ENCODE peak calls at places on chromosomes 6 and 20, in five cellular contexts. T, O, M, J and W are unnamed samples.

GRCh38 chr6:33165581-33166258 is 26.5 kb downstream of the COL11A2 start:
- DNase-seq in M (no peak), T (no peak), J (no peak), O (no peak), W (no peak)

GRCh38 chr20:63058696-63059335 is 52.1 kb upstream of the BHLHE23 start:
- DNase-seq in J (no peak), O (no peak), T (no peak), M (no peak), W (no peak)

GRCh38 chr6:20605061-20605460 is 70.8 kb downstream of the CDKAL1 start:
- DNase-seq in M (no peak), J (no peak), T (no peak), O (peak), W (no peak)

GRCh38 chr20:44203161-44203560 is 7.4 kb downstream of the OSER1 start:
- DNase-seq in O (no peak), J (peak), M (no peak), T (no peak), W (no peak)

GRCh38 chr20:36465109-36466080 is 75.9 kb upstream of the MYL9 start:
- DNase-seq in J (no peak), O (peak), T (peak), M (no peak), W (no peak)

GRCh38 chr6:158475344-158476302 is 84.3 kb upstream of the TMEM181 start:
- DNase-seq in O (peak), M (no peak), J (no peak), T (peak), W (no peak)

GRCh38 chr6:125884656-125885055 is 71.9 kb upstream of the HINT3 start:
- DNase-seq in O (no peak), J (no peak), M (no peak), T (no peak), W (no peak)

GRCh38 chr6:69880570-69880969 is 14.2 kb downstream of the COL19A1 start:
- DNase-seq in M (no peak), T (no peak), O (no peak), J (no peak), W (no peak)

GRCh38 chr6:18495236-18495635 is 108.1 kb downstream of the RNF144B start:
- DNase-seq in M (no peak), T (no peak), J (no peak), O (no peak), W (no peak)

GRCh38 chr6:87745966-87746721 is 44.1 kb upstream of the AKIRIN2 start:
- DNase-seq in J (no peak), M (no peak), O (no peak), T (no peak), W (no peak)

GRCh38 chr6:113908801-113909200 is 51.7 kb downstream of the MARCKS start:
- DNase-seq in M (no peak), J (no peak), O (no peak), T (no peak), W (no peak)

DNA sequence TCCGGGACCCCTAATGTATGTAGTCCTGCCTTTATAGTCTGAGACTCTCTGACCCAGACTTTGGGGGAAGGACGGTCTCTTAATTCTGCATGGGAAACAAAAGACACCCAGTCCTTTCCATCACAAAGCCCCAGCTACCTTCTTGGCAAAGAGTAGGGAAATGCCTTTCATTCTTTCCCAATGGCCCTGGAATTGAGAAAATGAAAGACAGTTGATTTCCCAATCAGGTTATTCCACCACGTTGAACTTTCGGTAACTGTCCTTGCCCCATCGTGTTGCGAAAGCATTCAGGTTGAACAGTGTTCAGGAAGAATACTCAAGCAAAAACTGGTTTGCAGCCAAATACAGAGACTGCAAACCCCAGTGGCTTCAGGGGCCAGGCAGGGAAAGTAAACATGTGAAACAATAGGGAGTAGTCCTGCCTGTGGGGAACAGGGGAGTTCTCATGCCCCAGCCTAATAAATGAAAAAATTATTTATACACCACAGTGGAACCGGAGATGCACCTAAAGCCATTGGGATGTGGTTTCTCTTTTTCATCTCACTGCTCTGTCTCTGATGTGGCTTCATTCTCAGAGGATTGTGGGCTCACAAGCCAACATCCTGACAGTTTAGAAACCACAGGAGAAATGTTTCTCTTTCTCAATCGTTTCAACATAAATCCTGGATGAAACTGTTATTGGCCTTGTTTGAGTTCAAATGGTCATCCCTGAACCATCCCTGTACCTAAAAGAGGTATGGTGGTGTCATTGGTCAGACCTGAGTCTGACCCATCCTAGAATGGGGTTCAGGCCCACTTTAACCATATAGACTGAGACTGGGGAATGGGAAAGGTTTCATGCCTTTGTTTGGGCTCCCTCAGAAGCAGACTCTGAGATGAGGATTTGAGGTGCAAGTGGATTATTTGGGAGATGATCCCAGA is 44.2 kb upstream of the SLC9A8 start:
- DNase-seq in O (peak), T (peak), J (no peak), M (peak), W (no peak)
- H3K27ac ChIP-seq in O (peak), T (peak), J (no peak), M (no peak), W (peak)

DNA sequence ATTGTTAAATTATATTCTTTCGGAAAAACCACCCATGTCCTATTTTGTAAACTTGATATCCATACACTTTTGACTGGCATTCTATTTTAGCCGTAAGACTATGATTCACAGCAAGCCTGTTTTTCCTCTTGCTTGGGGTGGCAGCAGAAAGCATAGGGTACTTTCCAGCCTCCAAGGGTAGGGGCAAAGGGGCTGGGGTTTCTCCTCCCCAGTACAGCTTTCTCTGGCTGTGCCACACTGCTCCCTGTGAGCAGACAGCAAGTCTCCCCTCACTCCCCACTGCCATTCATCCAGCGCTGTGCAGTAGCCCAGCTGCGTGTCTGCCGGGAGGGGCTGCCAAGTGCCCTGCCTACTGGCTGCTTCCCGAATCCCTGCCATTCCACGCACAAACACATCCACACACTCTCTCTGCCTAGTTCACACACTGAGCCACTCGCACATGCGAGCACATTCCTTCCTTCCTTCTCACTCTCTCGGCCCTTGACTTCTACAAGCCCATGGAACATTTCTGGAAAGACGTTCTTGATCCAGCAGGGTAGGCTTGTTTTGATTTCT is 2.1 kb upstream of the ESR1 start:
- DNase-seq in O (no peak), J (peak), T (no peak), M (no peak), W (no peak)
- H3K27ac ChIP-seq in O (no peak), J (no peak), T (no peak), M (no peak), W (no peak)

GRCh38 chr6:26194329-26194701 is 107.1 kb downstream of the HFE start:
- DNase-seq in T (no peak), J (no peak), M (no peak), O (no peak), W (no peak)
- H3K27ac ChIP-seq in T (peak), J (peak), M (peak), O (no peak), W (no peak)

DNA sequence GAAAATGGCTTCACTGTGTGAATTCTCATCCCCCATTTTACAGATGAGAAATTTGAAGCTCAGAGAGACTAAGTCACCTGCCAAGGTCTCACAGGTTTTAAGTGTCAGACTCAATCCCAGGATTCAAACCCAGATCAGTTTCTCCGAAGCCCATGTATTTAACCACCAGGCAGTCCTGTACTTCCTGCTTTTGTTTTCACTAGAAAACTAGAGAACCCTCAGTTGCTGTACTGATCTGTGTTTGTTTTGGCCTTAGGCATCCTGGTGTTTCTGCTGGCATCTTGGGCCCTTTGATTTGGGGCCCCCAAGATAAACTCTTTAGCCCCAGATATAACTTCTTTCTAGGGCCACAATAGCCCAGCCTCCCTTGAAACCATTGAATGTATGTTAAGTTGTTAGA is 36.5 kb downstream of the PPP1R16B start:
- DNase-seq in O (no peak), J (no peak), M (no peak), T (no peak), W (no peak)
- H3K27ac ChIP-seq in O (no peak), J (no peak), M (peak), T (no peak), W (peak)

GRCh38 chr6:56669041-56669440 is 26.4 kb upstream of the DST start:
- DNase-seq in O (no peak), T (no peak), J (no peak), M (no peak), W (no peak)
- H3K27ac ChIP-seq in O (no peak), T (peak), J (no peak), M (no peak), W (no peak)

DNA sequence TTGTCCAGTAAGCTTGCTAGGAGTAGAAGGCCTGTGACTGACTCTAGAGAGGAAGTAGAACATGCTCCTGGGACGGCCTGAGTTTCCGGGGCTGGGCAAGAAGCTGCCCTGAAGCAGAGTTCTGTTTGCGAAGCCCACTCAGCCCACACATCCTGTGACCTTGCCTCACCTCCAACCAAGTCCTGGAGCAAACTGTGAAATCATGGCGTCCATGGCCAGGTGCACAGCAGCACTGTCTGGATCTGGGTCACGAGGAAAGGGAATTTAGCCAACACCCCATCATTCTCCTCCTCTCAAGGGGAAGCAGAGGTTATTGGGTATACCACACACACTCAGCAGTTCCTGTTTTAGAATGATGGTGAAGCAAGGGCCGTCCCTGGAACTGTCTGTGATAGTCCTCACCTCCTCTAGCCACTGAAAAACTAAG is 87.5 kb downstream of the CRYBG1 start:
- DNase-seq in J (no peak), T (no peak), M (peak), O (no peak), W (no peak)
- H3K27ac ChIP-seq in J (no peak), T (no peak), M (no peak), O (no peak), W (no peak)

GRCh38 chr20:18986895-18987580 is 173.5 kb downstream of the SCP2D1 start:
- DNase-seq in T (no peak), M (no peak), O (no peak), J (no peak), W (no peak)
- H3K27ac ChIP-seq in T (no peak), M (no peak), O (no peak), J (no peak), W (no peak)

DNA sequence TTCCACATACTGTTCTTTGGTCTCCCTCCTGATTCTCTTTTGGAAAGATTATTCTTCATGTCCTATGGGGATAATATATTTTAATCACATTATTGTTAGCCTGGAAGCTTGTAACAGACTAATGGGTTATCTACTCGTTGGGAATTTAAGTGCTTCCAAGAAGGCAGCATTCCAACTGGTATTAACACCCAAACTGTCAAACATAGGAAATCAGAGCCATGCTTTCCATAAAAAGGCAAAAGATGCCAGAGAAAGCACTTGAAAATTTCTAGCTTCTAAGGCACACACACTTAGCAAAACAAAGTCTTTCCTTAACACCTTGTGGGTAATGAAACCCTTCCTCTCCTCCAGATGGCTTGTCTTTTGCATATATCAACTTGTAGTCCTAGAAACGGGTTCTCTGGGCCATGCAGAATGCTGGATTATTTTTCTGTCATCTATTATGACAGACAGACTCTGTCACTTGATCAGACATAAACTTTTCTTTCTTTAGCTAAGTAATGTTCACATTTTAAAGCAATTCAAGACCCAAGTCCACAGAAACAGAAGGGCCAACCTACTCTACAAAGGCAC is 41.5 kb downstream of the B4GALT5 start:
- DNase-seq in T (no peak), M (no peak), O (no peak), J (no peak), W (no peak)
- H3K27ac ChIP-seq in T (peak), M (no peak), O (no peak), J (no peak), W (no peak)